ENCODE peak calls at places on chromosomes 3 and 15, in ten cellular contexts. B is ELF-1; E is astrocyte of the spinal cord; O is activated CD4-positive, alpha-beta T cell treated with anti-CD3 and anti-CD28 coated beads for 1 hour; I is left cardiac atrium; G is foreskin melanocyte; V is COLO829; Z is cardiac fibroblast; N is iris pigment epithelial cell; T is kidney tubule cell. M is an unnamed sample.

GRCh38 chr3:138726966-138727365 is 107.8 kb downstream of the PIK3CB start:
- DNase-seq in B (no peak), E (peak; percentile 65), O (no peak), I (no peak), G (no peak), V (peak; percentile 22), Z (peak; percentile 10), N (peak; percentile 41), T (no peak), M (peak; percentile 13)

GRCh38 chr3:127213381-127213918 is 20.5 kb downstream of the PRR23E start:
- DNase-seq in B (no peak), E (no peak), O (no peak), I (no peak), G (no peak), V (no peak), Z (no peak), N (no peak), T (no peak), M (no peak)

GRCh38 chr3:119627461-119627860 is 29.8 kb downstream of the PLA1A start:
- DNase-seq in B (no peak), E (no peak), O (no peak), I (peak; percentile 53), G (no peak), V (peak; percentile 75), Z (peak; percentile 25), N (no peak), T (no peak), M (no peak)

GRCh38 chr3:196246612-196247308 is 30.4 kb downstream of the SLC51A start:
- DNase-seq in B (no peak), E (peak; percentile 84), O (no peak), I (no peak), G (no peak), V (no peak), Z (peak; percentile 79), N (peak; percentile 60), T (no peak), M (peak; percentile 85)

GRCh38 chr15:88179562-88179961 is 77.0 kb downstream of the NTRK3 start:
- DNase-seq in B (no peak), E (no peak), O (no peak), I (no peak), G (no peak), V (no peak), Z (no peak), N (no peak), T (no peak), M (no peak)

GRCh38 chr15:73150831-73151230 is 98.6 kb downstream of the NEO1 start:
- DNase-seq in B (no peak), E (no peak), O (no peak), I (no peak), G (no peak), V (no peak), Z (no peak), N (no peak), T (no peak), M (peak; percentile 86)

GRCh38 chr15:25849431-25849921 is 13.7 kb downstream of the ATP10A start:
- DNase-seq in B (peak; percentile 38), E (peak; percentile 87), O (no peak), I (no peak), G (peak; percentile 76), V (peak; percentile 74), Z (peak; percentile 80), N (peak; percentile 17), T (peak; percentile 81), M (peak; percentile 66)

GRCh38 chr3:141115752-141116541 is 64.8 kb downstream of the SPSB4 start:
- DNase-seq in B (no peak), E (no peak), O (no peak), I (no peak), G (peak; percentile 73), V (peak; percentile 28), Z (peak; percentile 43), N (peak; percentile 19), T (no peak), M (no peak)

GRCh38 chr3:72310028-72310987 is 525.4 kb upstream of the PROK2 start:
- DNase-seq in B (no peak), E (peak; percentile 87), O (no peak), I (peak; percentile 51), G (peak; percentile 24), V (peak; percentile 81), Z (peak; percentile 81), N (peak; percentile 62), T (peak; percentile 53), M (no peak)

GRCh38 chr15:68386587-68387287 is 45.2 kb downstream of the ITGA11 start:
- DNase-seq in B (no peak), E (no peak), O (no peak), I (no peak), G (no peak), V (no peak), Z (no peak), N (no peak), T (no peak), M (no peak)

GRCh38 chr3:83003917-83004316 is 1242.5 kb upstream of the GBE1 start:
- DNase-seq in B (no peak), E (no peak), O (no peak), I (no peak), G (no peak), V (no peak), Z (no peak), N (no peak), T (no peak), M (no peak)

GRCh38 chr15:63892794-63893441 is 59.2 kb upstream of the HERC1 start:
- DNase-seq in B (no peak), E (no peak), O (peak; percentile 53), I (no peak), G (peak; percentile 74), V (no peak), Z (no peak), N (no peak), T (no peak), M (no peak)